ENCODE peak calls at places on chromosomes 5 and 9, in nine cellular contexts. C, U, A, Y, H, F, T, R and I are unnamed samples.

GRCh38 chr5:90092734-90093133 is 316.8 kb downstream of the CETN3 start:
- DNase-seq in F (no peak), C (no peak), Y (no peak), U (no peak), T (no peak), A (no peak), R (no peak), H (peak; percentile 91), I (no peak)

GRCh38 chr9:134680393-134681060 is 38.9 kb downstream of the COL5A1 start:
- DNase-seq in Y (no peak), T (no peak), F (no peak), U (no peak), C (no peak), H (no peak), R (no peak), A (no peak), I (no peak)

GRCh38 chr5:96871022-96871388 is 5.3 kb upstream of the ERAP2 start:
- DNase-seq in U (no peak), F (no peak), A (no peak), H (no peak), Y (no peak), T (no peak), R (no peak), C (no peak), I (no peak)

GRCh38 chr5:65062684-65063083 is 294.0 kb downstream of the CWC27 start:
- DNase-seq in H (peak; percentile 96), C (peak; percentile 97), T (peak; percentile 49), R (peak; percentile 2), U (no peak), F (peak; percentile 20), Y (no peak), A (no peak), I (peak; percentile 72)

GRCh38 chr5:142807378-142807911 is 37.3 kb downstream of the ARHGAP26 start:
- DNase-seq in T (peak; percentile 57), H (no peak), A (no peak), U (no peak), Y (no peak), R (no peak), F (peak; percentile 85), C (peak; percentile 36), I (no peak)

GRCh38 chr5:10600629-10601245 is 36.9 kb downstream of the ANKRD33B start:
- DNase-seq in A (no peak), R (no peak), U (no peak), Y (peak; percentile 40), C (no peak), H (peak; percentile 63), T (no peak), F (no peak), I (peak; percentile 62)

GRCh38 chr9:78921341-78921740 is 624.4 kb downstream of the PSAT1 start:
- DNase-seq in A (no peak), F (no peak), Y (no peak), T (no peak), U (no peak), C (peak; percentile 78), R (no peak), H (no peak), I (no peak)

GRCh38 chr5:151496041-151496484 is 48.7 kb downstream of the SLC36A1 start:
- DNase-seq in H (peak; percentile 29), R (no peak), Y (no peak), T (no peak), C (peak; percentile 8), U (peak; percentile 65), F (no peak), A (no peak), I (no peak)

GRCh38 chr9:17630531-17630949 is 51.7 kb downstream of the SH3GL2 start:
- DNase-seq in Y (no peak), C (no peak), H (no peak), F (no peak), U (no peak), A (no peak), R (no peak), T (no peak), I (no peak)

GRCh38 chr5:139676951-139677367 is 28.8 kb downstream of the CXXC5 start:
- DNase-seq in C (no peak), Y (no peak), T (no peak), U (no peak), A (no peak), F (no peak), H (no peak), R (peak; percentile 73), I (no peak)

GRCh38 chr9:133383438-133383837 is 7.3 kb downstream of the STKLD1 start:
- DNase-seq in U (no peak), R (no peak), F (no peak), A (no peak), Y (no peak), C (no peak), H (no peak), T (no peak), I (no peak)

GRCh38 chr9:89312154-89312616 is 1.2 kb downstream of the CKS2 start:
- DNase-seq in R (no peak), T (no peak), U (no peak), F (peak; percentile 57), H (peak; percentile 50), Y (no peak), C (peak; percentile 40), A (no peak), I (peak; percentile 28)

GRCh38 chr5:125401724-125402622 is 655.5 kb upstream of the ZNF608 start:
- DNase-seq in F (no peak), T (no peak), Y (no peak), U (no peak), A (no peak), H (peak; percentile 71), R (no peak), C (peak; percentile 62), I (peak; percentile 35)

GRCh38 chr9:125749951-125750655 is 2.9 kb downstream of the PBX3 start:
- DNase-seq in Y (no peak), U (no peak), T (no peak), R (no peak), F (no peak), A (no peak), C (peak; percentile 66), H (peak; percentile 39), I (peak; percentile 23)

GRCh38 chr9:29439961-29440360 is 1866.7 kb upstream of the C9orf72 start:
- DNase-seq in U (no peak), R (no peak), H (peak; percentile 4), C (peak; percentile 1), F (no peak), A (no peak), T (no peak), Y (no peak), I (no peak)

GRCh38 chr9:12956261-12956660 is 181.4 kb downstream of the LURAP1L start:
- DNase-seq in U (no peak), H (no peak), R (no peak), F (no peak), C (no peak), T (no peak), A (no peak), Y (no peak), I (no peak)

GRCh38 chr9:133955821-133956411 is 36.2 kb downstream of the VAV2 start:
- DNase-seq in H (no peak), C (peak; percentile 33), F (peak; percentile 38), R (peak; percentile 41), A (no peak), T (peak; percentile 31), Y (peak; percentile 50), U (peak; percentile 66), I (no peak)